ENCODE peak calls at places on chromosome 7, in ten cellular contexts. One of them, this sample, is unnamed.

GRCh38 chr7:21256310-21256877 is 171.5 kb upstream of the SP4 start:
- DNase-seq in NCI-H1092: peak; percentile 62
- DNase-seq in HEK293T: no peak
- DNase-seq in effector CD8-positive, alpha-beta T cell: no peak
- DNase-seq in epithelial cell of prostate: no peak
- DNase-seq in activated CD8-positive, alpha-beta memory T cell treated with anti-CD3 and anti-CD28 coated beads, Interleukin-2, amount 50 U/mL, for 4 hours: peak; percentile 15
- DNase-seq in left ventricle myocardium superior: no peak
- DNase-seq in activated CD4-positive, alpha-beta T cell treated with anti-CD3 and anti-CD28 coated beads for 1 hour: no peak
- DNase-seq in SHP77 treated with DMSO at 0.1 percent for 48 hours: peak; percentile 68
- DNase-seq in activated CD8-positive, alpha-beta T cell treated with anti-CD3 and anti-CD28 coated beads, Interleukin-2, amount 10 ng/mL, durations not matched to agents 7 days and 5 days: peak; percentile 55
- DNase-seq in this sample: no peak

GRCh38 chr7:1939434-1940401 is 269.6 kb downstream of the ELFN1 start:
- DNase-seq in NCI-H1092: no peak
- DNase-seq in HEK293T: no peak
- DNase-seq in effector CD8-positive, alpha-beta T cell: no peak
- DNase-seq in epithelial cell of prostate: no peak
- DNase-seq in activated CD8-positive, alpha-beta memory T cell treated with anti-CD3 and anti-CD28 coated beads, Interleukin-2, amount 50 U/mL, for 4 hours: peak; percentile 39
- DNase-seq in left ventricle myocardium superior: peak; percentile 34
- DNase-seq in activated CD4-positive, alpha-beta T cell treated with anti-CD3 and anti-CD28 coated beads for 1 hour: no peak
- DNase-seq in SHP77 treated with DMSO at 0.1 percent for 48 hours: no peak
- DNase-seq in activated CD8-positive, alpha-beta T cell treated with anti-CD3 and anti-CD28 coated beads, Interleukin-2, amount 10 ng/mL, durations not matched to agents 7 days and 5 days: no peak
- DNase-seq in this sample: no peak

GRCh38 chr7:14673202-14673601 is 229.3 kb downstream of the DGKB start:
- DNase-seq in NCI-H1092: no peak
- DNase-seq in HEK293T: no peak
- DNase-seq in effector CD8-positive, alpha-beta T cell: no peak
- DNase-seq in epithelial cell of prostate: no peak
- DNase-seq in activated CD8-positive, alpha-beta memory T cell treated with anti-CD3 and anti-CD28 coated beads, Interleukin-2, amount 50 U/mL, for 4 hours: no peak
- DNase-seq in left ventricle myocardium superior: no peak
- DNase-seq in activated CD4-positive, alpha-beta T cell treated with anti-CD3 and anti-CD28 coated beads for 1 hour: no peak
- DNase-seq in SHP77 treated with DMSO at 0.1 percent for 48 hours: no peak
- DNase-seq in activated CD8-positive, alpha-beta T cell treated with anti-CD3 and anti-CD28 coated beads, Interleukin-2, amount 10 ng/mL, durations not matched to agents 7 days and 5 days: no peak
- DNase-seq in this sample: no peak

GRCh38 chr7:45683556-45684148 is 109.5 kb downstream of the ADCY1 start:
- DNase-seq in NCI-H1092: no peak
- DNase-seq in HEK293T: no peak
- DNase-seq in effector CD8-positive, alpha-beta T cell: no peak
- DNase-seq in epithelial cell of prostate: no peak
- DNase-seq in activated CD8-positive, alpha-beta memory T cell treated with anti-CD3 and anti-CD28 coated beads, Interleukin-2, amount 50 U/mL, for 4 hours: no peak
- DNase-seq in left ventricle myocardium superior: no peak
- DNase-seq in activated CD4-positive, alpha-beta T cell treated with anti-CD3 and anti-CD28 coated beads for 1 hour: no peak
- DNase-seq in SHP77 treated with DMSO at 0.1 percent for 48 hours: no peak
- DNase-seq in activated CD8-positive, alpha-beta T cell treated with anti-CD3 and anti-CD28 coated beads, Interleukin-2, amount 10 ng/mL, durations not matched to agents 7 days and 5 days: peak; percentile 12
- DNase-seq in this sample: no peak

GRCh38 chr7:1894906-1895663 is 225.0 kb downstream of the ELFN1 start:
- DNase-seq in NCI-H1092: no peak
- DNase-seq in HEK293T: no peak
- DNase-seq in effector CD8-positive, alpha-beta T cell: no peak
- DNase-seq in epithelial cell of prostate: no peak
- DNase-seq in activated CD8-positive, alpha-beta memory T cell treated with anti-CD3 and anti-CD28 coated beads, Interleukin-2, amount 50 U/mL, for 4 hours: no peak
- DNase-seq in left ventricle myocardium superior: peak; percentile 15
- DNase-seq in activated CD4-positive, alpha-beta T cell treated with anti-CD3 and anti-CD28 coated beads for 1 hour: no peak
- DNase-seq in SHP77 treated with DMSO at 0.1 percent for 48 hours: no peak
- DNase-seq in activated CD8-positive, alpha-beta T cell treated with anti-CD3 and anti-CD28 coated beads, Interleukin-2, amount 10 ng/mL, durations not matched to agents 7 days and 5 days: no peak
- DNase-seq in this sample: no peak

GRCh38 chr7:48112431-48113165 is 23.5 kb downstream of the UPP1 start:
- DNase-seq in NCI-H1092: no peak
- DNase-seq in HEK293T: no peak
- DNase-seq in effector CD8-positive, alpha-beta T cell: no peak
- DNase-seq in epithelial cell of prostate: no peak
- DNase-seq in activated CD8-positive, alpha-beta memory T cell treated with anti-CD3 and anti-CD28 coated beads, Interleukin-2, amount 50 U/mL, for 4 hours: no peak
- DNase-seq in left ventricle myocardium superior: no peak
- DNase-seq in activated CD4-positive, alpha-beta T cell treated with anti-CD3 and anti-CD28 coated beads for 1 hour: no peak
- DNase-seq in SHP77 treated with DMSO at 0.1 percent for 48 hours: no peak
- DNase-seq in activated CD8-positive, alpha-beta T cell treated with anti-CD3 and anti-CD28 coated beads, Interleukin-2, amount 10 ng/mL, durations not matched to agents 7 days and 5 days: no peak
- DNase-seq in this sample: no peak

GRCh38 chr7:142811154-142811737 is 40.5 kb downstream of the PRSS2 start:
- DNase-seq in NCI-H1092: no peak
- DNase-seq in HEK293T: peak; percentile 55
- DNase-seq in effector CD8-positive, alpha-beta T cell: no peak
- DNase-seq in epithelial cell of prostate: no peak
- DNase-seq in activated CD8-positive, alpha-beta memory T cell treated with anti-CD3 and anti-CD28 coated beads, Interleukin-2, amount 50 U/mL, for 4 hours: peak; percentile 36
- DNase-seq in left ventricle myocardium superior: no peak
- DNase-seq in activated CD4-positive, alpha-beta T cell treated with anti-CD3 and anti-CD28 coated beads for 1 hour: no peak
- DNase-seq in SHP77 treated with DMSO at 0.1 percent for 48 hours: no peak
- DNase-seq in activated CD8-positive, alpha-beta T cell treated with anti-CD3 and anti-CD28 coated beads, Interleukin-2, amount 10 ng/mL, durations not matched to agents 7 days and 5 days: peak; percentile 71
- DNase-seq in this sample: no peak

GRCh38 chr7:270351-270983 is 19.5 kb upstream of the FOXL3 start:
- DNase-seq in NCI-H1092: no peak
- DNase-seq in HEK293T: no peak
- DNase-seq in effector CD8-positive, alpha-beta T cell: no peak
- DNase-seq in epithelial cell of prostate: no peak
- DNase-seq in activated CD8-positive, alpha-beta memory T cell treated with anti-CD3 and anti-CD28 coated beads, Interleukin-2, amount 50 U/mL, for 4 hours: no peak
- DNase-seq in left ventricle myocardium superior: no peak
- DNase-seq in activated CD4-positive, alpha-beta T cell treated with anti-CD3 and anti-CD28 coated beads for 1 hour: no peak
- DNase-seq in SHP77 treated with DMSO at 0.1 percent for 48 hours: no peak
- DNase-seq in activated CD8-positive, alpha-beta T cell treated with anti-CD3 and anti-CD28 coated beads, Interleukin-2, amount 10 ng/mL, durations not matched to agents 7 days and 5 days: no peak
- DNase-seq in this sample: no peak

GRCh38 chr7:143499743-143500348 is 22.2 kb downstream of the TAS2R41 start:
- DNase-seq in NCI-H1092: no peak
- DNase-seq in HEK293T: no peak
- DNase-seq in effector CD8-positive, alpha-beta T cell: no peak
- DNase-seq in epithelial cell of prostate: no peak
- DNase-seq in activated CD8-positive, alpha-beta memory T cell treated with anti-CD3 and anti-CD28 coated beads, Interleukin-2, amount 50 U/mL, for 4 hours: no peak
- DNase-seq in left ventricle myocardium superior: no peak
- DNase-seq in activated CD4-positive, alpha-beta T cell treated with anti-CD3 and anti-CD28 coated beads for 1 hour: no peak
- DNase-seq in SHP77 treated with DMSO at 0.1 percent for 48 hours: no peak
- DNase-seq in activated CD8-positive, alpha-beta T cell treated with anti-CD3 and anti-CD28 coated beads, Interleukin-2, amount 10 ng/mL, durations not matched to agents 7 days and 5 days: no peak
- DNase-seq in this sample: no peak

GRCh38 chr7:20343211-20343610 is 12.5 kb downstream of the ITGB8 start:
- DNase-seq in NCI-H1092: no peak
- DNase-seq in HEK293T: peak; percentile 14
- DNase-seq in effector CD8-positive, alpha-beta T cell: no peak
- DNase-seq in epithelial cell of prostate: no peak
- DNase-seq in activated CD8-positive, alpha-beta memory T cell treated with anti-CD3 and anti-CD28 coated beads, Interleukin-2, amount 50 U/mL, for 4 hours: no peak
- DNase-seq in left ventricle myocardium superior: no peak
- DNase-seq in activated CD4-positive, alpha-beta T cell treated with anti-CD3 and anti-CD28 coated beads for 1 hour: no peak
- DNase-seq in SHP77 treated with DMSO at 0.1 percent for 48 hours: no peak
- DNase-seq in activated CD8-positive, alpha-beta T cell treated with anti-CD3 and anti-CD28 coated beads, Interleukin-2, amount 10 ng/mL, durations not matched to agents 7 days and 5 days: no peak
- DNase-seq in this sample: no peak

GRCh38 chr7:101858437-101859385 is 41.3 kb downstream of the CUX1 start:
- DNase-seq in NCI-H1092: no peak
- DNase-seq in HEK293T: no peak
- DNase-seq in effector CD8-positive, alpha-beta T cell: no peak
- DNase-seq in epithelial cell of prostate: no peak
- DNase-seq in activated CD8-positive, alpha-beta memory T cell treated with anti-CD3 and anti-CD28 coated beads, Interleukin-2, amount 50 U/mL, for 4 hours: no peak
- DNase-seq in left ventricle myocardium superior: no peak
- DNase-seq in activated CD4-positive, alpha-beta T cell treated with anti-CD3 and anti-CD28 coated beads for 1 hour: no peak
- DNase-seq in SHP77 treated with DMSO at 0.1 percent for 48 hours: no peak
- DNase-seq in activated CD8-positive, alpha-beta T cell treated with anti-CD3 and anti-CD28 coated beads, Interleukin-2, amount 10 ng/mL, durations not matched to agents 7 days and 5 days: no peak
- DNase-seq in this sample: no peak

GRCh38 chr7:67518580-67518979 is 521.9 kb downstream of the TYW1 start:
- DNase-seq in NCI-H1092: peak; percentile 52
- DNase-seq in HEK293T: no peak
- DNase-seq in effector CD8-positive, alpha-beta T cell: no peak
- DNase-seq in epithelial cell of prostate: no peak
- DNase-seq in activated CD8-positive, alpha-beta memory T cell treated with anti-CD3 and anti-CD28 coated beads, Interleukin-2, amount 50 U/mL, for 4 hours: no peak
- DNase-seq in left ventricle myocardium superior: peak; percentile 45
- DNase-seq in activated CD4-positive, alpha-beta T cell treated with anti-CD3 and anti-CD28 coated beads for 1 hour: no peak
- DNase-seq in SHP77 treated with DMSO at 0.1 percent for 48 hours: no peak
- DNase-seq in activated CD8-positive, alpha-beta T cell treated with anti-CD3 and anti-CD28 coated beads, Interleukin-2, amount 10 ng/mL, durations not matched to agents 7 days and 5 days: no peak
- DNase-seq in this sample: no peak

GRCh38 chr7:71301167-71301566 is 169.2 kb downstream of the GALNT17 start:
- DNase-seq in NCI-H1092: no peak
- DNase-seq in HEK293T: no peak
- DNase-seq in effector CD8-positive, alpha-beta T cell: no peak
- DNase-seq in epithelial cell of prostate: no peak
- DNase-seq in activated CD8-positive, alpha-beta memory T cell treated with anti-CD3 and anti-CD28 coated beads, Interleukin-2, amount 50 U/mL, for 4 hours: no peak
- DNase-seq in left ventricle myocardium superior: no peak
- DNase-seq in activated CD4-positive, alpha-beta T cell treated with anti-CD3 and anti-CD28 coated beads for 1 hour: no peak
- DNase-seq in SHP77 treated with DMSO at 0.1 percent for 48 hours: no peak
- DNase-seq in activated CD8-positive, alpha-beta T cell treated with anti-CD3 and anti-CD28 coated beads, Interleukin-2, amount 10 ng/mL, durations not matched to agents 7 days and 5 days: no peak
- DNase-seq in this sample: no peak

GRCh38 chr7:103347507-103348267 is at the start of gene PSMC2:
- DNase-seq in NCI-H1092: peak; percentile 88
- DNase-seq in HEK293T: peak; percentile 75
- DNase-seq in effector CD8-positive, alpha-beta T cell: peak; percentile 76
- DNase-seq in epithelial cell of prostate: peak; percentile 69
- DNase-seq in activated CD8-positive, alpha-beta memory T cell treated with anti-CD3 and anti-CD28 coated beads, Interleukin-2, amount 50 U/mL, for 4 hours: peak; percentile 77
- DNase-seq in left ventricle myocardium superior: peak; percentile 65
- DNase-seq in activated CD4-positive, alpha-beta T cell treated with anti-CD3 and anti-CD28 coated beads for 1 hour: peak; percentile 73
- DNase-seq in SHP77 treated with DMSO at 0.1 percent for 48 hours: peak; percentile 84
- DNase-seq in activated CD8-positive, alpha-beta T cell treated with anti-CD3 and anti-CD28 coated beads, Interleukin-2, amount 10 ng/mL, durations not matched to agents 7 days and 5 days: peak; percentile 89
- DNase-seq in this sample: peak; percentile 63

GRCh38 chr7:38068461-38068860 is 109.6 kb upstream of the STARD3NL start:
- DNase-seq in NCI-H1092: no peak
- DNase-seq in HEK293T: no peak
- DNase-seq in effector CD8-positive, alpha-beta T cell: no peak
- DNase-seq in epithelial cell of prostate: no peak
- DNase-seq in activated CD8-positive, alpha-beta memory T cell treated with anti-CD3 and anti-CD28 coated beads, Interleukin-2, amount 50 U/mL, for 4 hours: no peak
- DNase-seq in left ventricle myocardium superior: no peak
- DNase-seq in activated CD4-positive, alpha-beta T cell treated with anti-CD3 and anti-CD28 coated beads for 1 hour: no peak
- DNase-seq in SHP77 treated with DMSO at 0.1 percent for 48 hours: no peak
- DNase-seq in activated CD8-positive, alpha-beta T cell treated with anti-CD3 and anti-CD28 coated beads, Interleukin-2, amount 10 ng/mL, durations not matched to agents 7 days and 5 days: no peak
- DNase-seq in this sample: no peak

GRCh38 chr7:155683714-155684113 is 39.3 kb downstream of the RBM33 start:
- DNase-seq in NCI-H1092: no peak
- DNase-seq in HEK293T: no peak
- DNase-seq in effector CD8-positive, alpha-beta T cell: no peak
- DNase-seq in epithelial cell of prostate: no peak
- DNase-seq in activated CD8-positive, alpha-beta memory T cell treated with anti-CD3 and anti-CD28 coated beads, Interleukin-2, amount 50 U/mL, for 4 hours: no peak
- DNase-seq in left ventricle myocardium superior: no peak
- DNase-seq in activated CD4-positive, alpha-beta T cell treated with anti-CD3 and anti-CD28 coated beads for 1 hour: no peak
- DNase-seq in SHP77 treated with DMSO at 0.1 percent for 48 hours: no peak
- DNase-seq in activated CD8-positive, alpha-beta T cell treated with anti-CD3 and anti-CD28 coated beads, Interleukin-2, amount 10 ng/mL, durations not matched to agents 7 days and 5 days: no peak
- DNase-seq in this sample: no peak

GRCh38 chr7:150983893-150984368 is 5.8 kb upstream of the KCNH2 start:
- DNase-seq in NCI-H1092: no peak
- DNase-seq in HEK293T: peak; percentile 68
- DNase-seq in effector CD8-positive, alpha-beta T cell: no peak
- DNase-seq in epithelial cell of prostate: no peak
- DNase-seq in activated CD8-positive, alpha-beta memory T cell treated with anti-CD3 and anti-CD28 coated beads, Interleukin-2, amount 50 U/mL, for 4 hours: no peak
- DNase-seq in left ventricle myocardium superior: no peak
- DNase-seq in activated CD4-positive, alpha-beta T cell treated with anti-CD3 and anti-CD28 coated beads for 1 hour: no peak
- DNase-seq in SHP77 treated with DMSO at 0.1 percent for 48 hours: no peak
- DNase-seq in activated CD8-positive, alpha-beta T cell treated with anti-CD3 and anti-CD28 coated beads, Interleukin-2, amount 10 ng/mL, durations not matched to agents 7 days and 5 days: peak; percentile 65
- DNase-seq in this sample: no peak

GRCh38 chr7:135620980-135621850 is 41.1 kb upstream of the STMP1 start:
- DNase-seq in NCI-H1092: peak; percentile 63
- DNase-seq in HEK293T: peak; percentile 59
- DNase-seq in effector CD8-positive, alpha-beta T cell: no peak
- DNase-seq in epithelial cell of prostate: peak; percentile 16
- DNase-seq in activated CD8-positive, alpha-beta memory T cell treated with anti-CD3 and anti-CD28 coated beads, Interleukin-2, amount 50 U/mL, for 4 hours: peak; percentile 17
- DNase-seq in left ventricle myocardium superior: no peak
- DNase-seq in activated CD4-positive, alpha-beta T cell treated with anti-CD3 and anti-CD28 coated beads for 1 hour: no peak
- DNase-seq in SHP77 treated with DMSO at 0.1 percent for 48 hours: peak; percentile 39
- DNase-seq in activated CD8-positive, alpha-beta T cell treated with anti-CD3 and anti-CD28 coated beads, Interleukin-2, amount 10 ng/mL, durations not matched to agents 7 days and 5 days: peak; percentile 47
- DNase-seq in this sample: peak; percentile 39

GRCh38 chr7:134289423-134289822 is 27.3 kb downstream of the SLC35B4 start:
- DNase-seq in NCI-H1092: no peak
- DNase-seq in HEK293T: no peak
- DNase-seq in effector CD8-positive, alpha-beta T cell: no peak
- DNase-seq in epithelial cell of prostate: no peak
- DNase-seq in activated CD8-positive, alpha-beta memory T cell treated with anti-CD3 and anti-CD28 coated beads, Interleukin-2, amount 50 U/mL, for 4 hours: no peak
- DNase-seq in left ventricle myocardium superior: no peak
- DNase-seq in activated CD4-positive, alpha-beta T cell treated with anti-CD3 and anti-CD28 coated beads for 1 hour: no peak
- DNase-seq in SHP77 treated with DMSO at 0.1 percent for 48 hours: no peak
- DNase-seq in activated CD8-positive, alpha-beta T cell treated with anti-CD3 and anti-CD28 coated beads, Interleukin-2, amount 10 ng/mL, durations not matched to agents 7 days and 5 days: no peak
- DNase-seq in this sample: no peak

GRCh38 chr7:28052933-28053332 is 127.7 kb downstream of the JAZF1 start:
- DNase-seq in NCI-H1092: no peak
- DNase-seq in HEK293T: no peak
- DNase-seq in effector CD8-positive, alpha-beta T cell: no peak
- DNase-seq in epithelial cell of prostate: no peak
- DNase-seq in activated CD8-positive, alpha-beta memory T cell treated with anti-CD3 and anti-CD28 coated beads, Interleukin-2, amount 50 U/mL, for 4 hours: no peak
- DNase-seq in left ventricle myocardium superior: no peak
- DNase-seq in activated CD4-positive, alpha-beta T cell treated with anti-CD3 and anti-CD28 coated beads for 1 hour: no peak
- DNase-seq in SHP77 treated with DMSO at 0.1 percent for 48 hours: no peak
- DNase-seq in activated CD8-positive, alpha-beta T cell treated with anti-CD3 and anti-CD28 coated beads, Interleukin-2, amount 10 ng/mL, durations not matched to agents 7 days and 5 days: no peak
- DNase-seq in this sample: no peak

GRCh38 chr7:293681-294439 is 3.9 kb downstream of the FOXL3 start:
- DNase-seq in NCI-H1092: no peak
- DNase-seq in HEK293T: no peak
- DNase-seq in effector CD8-positive, alpha-beta T cell: no peak
- DNase-seq in epithelial cell of prostate: no peak
- DNase-seq in activated CD8-positive, alpha-beta memory T cell treated with anti-CD3 and anti-CD28 coated beads, Interleukin-2, amount 50 U/mL, for 4 hours: no peak
- DNase-seq in left ventricle myocardium superior: no peak
- DNase-seq in activated CD4-positive, alpha-beta T cell treated with anti-CD3 and anti-CD28 coated beads for 1 hour: no peak
- DNase-seq in SHP77 treated with DMSO at 0.1 percent for 48 hours: no peak
- DNase-seq in activated CD8-positive, alpha-beta T cell treated with anti-CD3 and anti-CD28 coated beads, Interleukin-2, amount 10 ng/mL, durations not matched to agents 7 days and 5 days: no peak
- DNase-seq in this sample: no peak

GRCh38 chr7:118029881-118030422 is 154.0 kb upstream of the LSM8 start:
- DNase-seq in NCI-H1092: peak; percentile 61
- DNase-seq in HEK293T: no peak
- DNase-seq in effector CD8-positive, alpha-beta T cell: no peak
- DNase-seq in epithelial cell of prostate: no peak
- DNase-seq in activated CD8-positive, alpha-beta memory T cell treated with anti-CD3 and anti-CD28 coated beads, Interleukin-2, amount 50 U/mL, for 4 hours: no peak
- DNase-seq in left ventricle myocardium superior: no peak
- DNase-seq in activated CD4-positive, alpha-beta T cell treated with anti-CD3 and anti-CD28 coated beads for 1 hour: no peak
- DNase-seq in SHP77 treated with DMSO at 0.1 percent for 48 hours: no peak
- DNase-seq in activated CD8-positive, alpha-beta T cell treated with anti-CD3 and anti-CD28 coated beads, Interleukin-2, amount 10 ng/mL, durations not matched to agents 7 days and 5 days: no peak
- DNase-seq in this sample: no peak

GRCh38 chr7:108669958-108670357 is 100.3 kb downstream of the DNAJB9 start:
- DNase-seq in NCI-H1092: no peak
- DNase-seq in HEK293T: no peak
- DNase-seq in effector CD8-positive, alpha-beta T cell: no peak
- DNase-seq in epithelial cell of prostate: no peak
- DNase-seq in activated CD8-positive, alpha-beta memory T cell treated with anti-CD3 and anti-CD28 coated beads, Interleukin-2, amount 50 U/mL, for 4 hours: no peak
- DNase-seq in left ventricle myocardium superior: no peak
- DNase-seq in activated CD4-positive, alpha-beta T cell treated with anti-CD3 and anti-CD28 coated beads for 1 hour: no peak
- DNase-seq in SHP77 treated with DMSO at 0.1 percent for 48 hours: no peak
- DNase-seq in activated CD8-positive, alpha-beta T cell treated with anti-CD3 and anti-CD28 coated beads, Interleukin-2, amount 10 ng/mL, durations not matched to agents 7 days and 5 days: no peak
- DNase-seq in this sample: no peak

GRCh38 chr7:1554332-1555045 is 1.5 kb downstream of the TMEM184A start:
- DNase-seq in NCI-H1092: no peak
- DNase-seq in HEK293T: no peak
- DNase-seq in effector CD8-positive, alpha-beta T cell: no peak
- DNase-seq in epithelial cell of prostate: no peak
- DNase-seq in activated CD8-positive, alpha-beta memory T cell treated with anti-CD3 and anti-CD28 coated beads, Interleukin-2, amount 50 U/mL, for 4 hours: peak; percentile 13
- DNase-seq in left ventricle myocardium superior: peak; percentile 19
- DNase-seq in activated CD4-positive, alpha-beta T cell treated with anti-CD3 and anti-CD28 coated beads for 1 hour: no peak
- DNase-seq in SHP77 treated with DMSO at 0.1 percent for 48 hours: no peak
- DNase-seq in activated CD8-positive, alpha-beta T cell treated with anti-CD3 and anti-CD28 coated beads, Interleukin-2, amount 10 ng/mL, durations not matched to agents 7 days and 5 days: no peak
- DNase-seq in this sample: no peak

GRCh38 chr7:34157137-34157536 is 251.8 kb downstream of the BMPER start:
- DNase-seq in NCI-H1092: no peak
- DNase-seq in HEK293T: no peak
- DNase-seq in effector CD8-positive, alpha-beta T cell: no peak
- DNase-seq in epithelial cell of prostate: no peak
- DNase-seq in activated CD8-positive, alpha-beta memory T cell treated with anti-CD3 and anti-CD28 coated beads, Interleukin-2, amount 50 U/mL, for 4 hours: no peak
- DNase-seq in left ventricle myocardium superior: no peak
- DNase-seq in activated CD4-positive, alpha-beta T cell treated with anti-CD3 and anti-CD28 coated beads for 1 hour: no peak
- DNase-seq in SHP77 treated with DMSO at 0.1 percent for 48 hours: no peak
- DNase-seq in activated CD8-positive, alpha-beta T cell treated with anti-CD3 and anti-CD28 coated beads, Interleukin-2, amount 10 ng/mL, durations not matched to agents 7 days and 5 days: no peak
- DNase-seq in this sample: no peak

GRCh38 chr7:81256991-81257390 is 338.1 kb upstream of the SEMA3C start:
- DNase-seq in NCI-H1092: no peak
- DNase-seq in HEK293T: peak; percentile 14
- DNase-seq in effector CD8-positive, alpha-beta T cell: no peak
- DNase-seq in epithelial cell of prostate: no peak
- DNase-seq in activated CD8-positive, alpha-beta memory T cell treated with anti-CD3 and anti-CD28 coated beads, Interleukin-2, amount 50 U/mL, for 4 hours: no peak
- DNase-seq in left ventricle myocardium superior: peak; percentile 36
- DNase-seq in activated CD4-positive, alpha-beta T cell treated with anti-CD3 and anti-CD28 coated beads for 1 hour: no peak
- DNase-seq in SHP77 treated with DMSO at 0.1 percent for 48 hours: no peak
- DNase-seq in activated CD8-positive, alpha-beta T cell treated with anti-CD3 and anti-CD28 coated beads, Interleukin-2, amount 10 ng/mL, durations not matched to agents 7 days and 5 days: no peak
- DNase-seq in this sample: no peak

GRCh38 chr7:155119801-155120382 is 49.8 kb downstream of the HTR5A start:
- DNase-seq in NCI-H1092: no peak
- DNase-seq in HEK293T: no peak
- DNase-seq in effector CD8-positive, alpha-beta T cell: no peak
- DNase-seq in epithelial cell of prostate: no peak
- DNase-seq in activated CD8-positive, alpha-beta memory T cell treated with anti-CD3 and anti-CD28 coated beads, Interleukin-2, amount 50 U/mL, for 4 hours: no peak
- DNase-seq in left ventricle myocardium superior: no peak
- DNase-seq in activated CD4-positive, alpha-beta T cell treated with anti-CD3 and anti-CD28 coated beads for 1 hour: no peak
- DNase-seq in SHP77 treated with DMSO at 0.1 percent for 48 hours: no peak
- DNase-seq in activated CD8-positive, alpha-beta T cell treated with anti-CD3 and anti-CD28 coated beads, Interleukin-2, amount 10 ng/mL, durations not matched to agents 7 days and 5 days: no peak
- DNase-seq in this sample: no peak